ENCODE peak calls at places on chromosomes 2 and 18, in eight cellular contexts. One of them, this sample, is unnamed.

GRCh38 chr2:231674587-231675334 is 33.6 kb upstream of the PTMA start:
- DNase-seq in gastrocnemius medialis: no peak
- DNase-seq in HepG2: peak; percentile 69
- DNase-seq in tibial nerve: peak; percentile 67
- DNase-seq in breast epithelium: no peak
- DNase-seq in endothelial cell of umbilical vein: peak; percentile 52
- DNase-seq in heart left ventricle: peak; percentile 76
- DNase-seq in thyroid gland: peak; percentile 76
- DNase-seq in this sample: peak; percentile 70

GRCh38 chr2:237258146-237258545 is 155.8 kb downstream of the COL6A3 start:
- DNase-seq in gastrocnemius medialis: no peak
- DNase-seq in HepG2: no peak
- DNase-seq in tibial nerve: no peak
- DNase-seq in breast epithelium: no peak
- DNase-seq in endothelial cell of umbilical vein: no peak
- DNase-seq in heart left ventricle: no peak
- DNase-seq in thyroid gland: no peak
- DNase-seq in this sample: no peak

GRCh38 chr2:29518988-29519925 is 402.1 kb downstream of the ALK start:
- DNase-seq in gastrocnemius medialis: no peak
- DNase-seq in HepG2: no peak
- DNase-seq in tibial nerve: no peak
- DNase-seq in breast epithelium: no peak
- DNase-seq in endothelial cell of umbilical vein: no peak
- DNase-seq in heart left ventricle: no peak
- DNase-seq in thyroid gland: peak; percentile 55
- DNase-seq in this sample: no peak

GRCh38 chr2:204625135-204625534 is 79.9 kb downstream of the PARD3B start:
- DNase-seq in gastrocnemius medialis: no peak
- DNase-seq in HepG2: no peak
- DNase-seq in tibial nerve: no peak
- DNase-seq in breast epithelium: no peak
- DNase-seq in endothelial cell of umbilical vein: peak; percentile 22
- DNase-seq in heart left ventricle: no peak
- DNase-seq in thyroid gland: no peak
- DNase-seq in this sample: no peak

GRCh38 chr18:64639536-64639935 is 490.6 kb upstream of the LINC00305 start:
- DNase-seq in gastrocnemius medialis: no peak
- DNase-seq in HepG2: no peak
- DNase-seq in tibial nerve: no peak
- DNase-seq in breast epithelium: no peak
- DNase-seq in endothelial cell of umbilical vein: no peak
- DNase-seq in heart left ventricle: no peak
- DNase-seq in thyroid gland: no peak
- DNase-seq in this sample: no peak

GRCh38 chr2:119541476-119541875 is 2.8 kb upstream of the CFAP221 start:
- DNase-seq in gastrocnemius medialis: no peak
- DNase-seq in HepG2: no peak
- DNase-seq in tibial nerve: no peak
- DNase-seq in breast epithelium: no peak
- DNase-seq in endothelial cell of umbilical vein: no peak
- DNase-seq in heart left ventricle: no peak
- DNase-seq in thyroid gland: no peak
- DNase-seq in this sample: no peak

GRCh38 chr2:12348216-12348615 is 368.5 kb upstream of the TRIB2 start:
- DNase-seq in gastrocnemius medialis: no peak
- DNase-seq in HepG2: no peak
- DNase-seq in tibial nerve: no peak
- DNase-seq in breast epithelium: no peak
- DNase-seq in endothelial cell of umbilical vein: no peak
- DNase-seq in heart left ventricle: no peak
- DNase-seq in thyroid gland: no peak
- DNase-seq in this sample: no peak

GRCh38 chr2:28543316-28544068 is 47.6 kb downstream of the PLB1 start:
- DNase-seq in gastrocnemius medialis: no peak
- DNase-seq in HepG2: no peak
- DNase-seq in tibial nerve: no peak
- DNase-seq in breast epithelium: no peak
- DNase-seq in endothelial cell of umbilical vein: no peak
- DNase-seq in heart left ventricle: no peak
- DNase-seq in thyroid gland: no peak
- DNase-seq in this sample: no peak

GRCh38 chr18:8706545-8706980 is 1.2 kb downstream of the MTCL1 start:
- DNase-seq in gastrocnemius medialis: no peak
- DNase-seq in HepG2: no peak
- DNase-seq in tibial nerve: no peak
- DNase-seq in breast epithelium: no peak
- DNase-seq in endothelial cell of umbilical vein: no peak
- DNase-seq in heart left ventricle: no peak
- DNase-seq in thyroid gland: no peak
- DNase-seq in this sample: no peak

GRCh38 chr18:8704361-8705279 is 736 bp upstream of the MTCL1 start:
- DNase-seq in gastrocnemius medialis: peak; percentile 81
- DNase-seq in HepG2: peak; percentile 60
- DNase-seq in tibial nerve: peak; percentile 74
- DNase-seq in breast epithelium: peak; percentile 76
- DNase-seq in endothelial cell of umbilical vein: peak; percentile 87
- DNase-seq in heart left ventricle: peak; percentile 91
- DNase-seq in thyroid gland: peak; percentile 87
- DNase-seq in this sample: peak; percentile 78

GRCh38 chr18:8705941-8706544 is 687 bp downstream of the MTCL1 start:
- DNase-seq in gastrocnemius medialis: no peak
- DNase-seq in HepG2: no peak
- DNase-seq in tibial nerve: no peak
- DNase-seq in breast epithelium: no peak
- DNase-seq in endothelial cell of umbilical vein: peak; percentile 20
- DNase-seq in heart left ventricle: no peak
- DNase-seq in thyroid gland: peak; percentile 28
- DNase-seq in this sample: peak; percentile 16

GRCh38 chr18:8703781-8704301 is 1.5 kb upstream of the MTCL1 start:
- DNase-seq in gastrocnemius medialis: no peak
- DNase-seq in HepG2: peak; percentile 32
- DNase-seq in tibial nerve: no peak
- DNase-seq in breast epithelium: no peak
- DNase-seq in endothelial cell of umbilical vein: no peak
- DNase-seq in heart left ventricle: no peak
- DNase-seq in thyroid gland: no peak
- DNase-seq in this sample: no peak

DNA sequence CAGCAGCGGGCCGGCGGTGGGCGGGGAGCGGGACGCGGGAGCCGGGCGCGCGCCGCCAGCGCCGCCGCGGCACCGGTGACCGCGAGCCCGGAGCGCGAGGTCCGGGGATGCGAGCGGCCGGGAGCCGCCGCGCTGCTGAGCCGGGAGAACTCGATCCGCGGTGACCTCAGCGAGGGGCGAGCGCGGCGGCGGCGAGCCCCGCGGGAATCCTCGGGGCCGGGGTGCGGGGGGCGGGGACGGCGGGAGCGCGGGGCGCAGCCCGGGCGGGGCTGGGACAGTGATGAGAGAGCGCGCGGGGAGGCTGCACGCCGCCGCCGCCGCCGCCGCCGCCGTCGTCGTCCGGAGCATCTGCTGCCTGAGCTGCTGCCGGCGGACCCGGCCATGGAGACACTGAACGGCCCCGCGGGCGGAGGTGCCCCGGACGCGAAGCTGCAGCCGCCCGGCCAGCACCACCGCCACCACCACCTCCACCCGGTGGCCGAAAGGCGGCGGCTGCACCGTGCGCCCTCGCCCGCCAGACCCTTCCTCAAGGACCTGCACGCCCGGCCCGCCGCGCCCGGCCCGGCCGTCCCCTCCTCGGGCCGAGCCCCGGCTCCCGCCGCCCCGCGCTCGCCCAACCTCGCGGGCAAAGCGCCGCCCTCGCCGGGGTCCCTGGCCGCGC is at the start of gene MTCL1:
- DNase-seq in gastrocnemius medialis: no peak
- DNase-seq in HepG2: no peak
- DNase-seq in tibial nerve: no peak
- DNase-seq in breast epithelium: no peak
- DNase-seq in endothelial cell of umbilical vein: peak; percentile 51
- DNase-seq in heart left ventricle: peak; percentile 27
- DNase-seq in thyroid gland: peak; percentile 36
- DNase-seq in this sample: peak; percentile 31
- TF ChIP-seq POLR2A in gastrocnemius medialis: no peak
- TF ChIP-seq POLR2A in HepG2: no peak
- TF ChIP-seq POLR2A in tibial nerve: no peak
- TF ChIP-seq POLR2A in breast epithelium: no peak
- TF ChIP-seq POLR2A in endothelial cell of umbilical vein: no peak
- TF ChIP-seq POLR2A in heart left ventricle: no peak
- TF ChIP-seq POLR2A in thyroid gland: no peak
- TF ChIP-seq POLR2A in this sample: no peak

DNA sequence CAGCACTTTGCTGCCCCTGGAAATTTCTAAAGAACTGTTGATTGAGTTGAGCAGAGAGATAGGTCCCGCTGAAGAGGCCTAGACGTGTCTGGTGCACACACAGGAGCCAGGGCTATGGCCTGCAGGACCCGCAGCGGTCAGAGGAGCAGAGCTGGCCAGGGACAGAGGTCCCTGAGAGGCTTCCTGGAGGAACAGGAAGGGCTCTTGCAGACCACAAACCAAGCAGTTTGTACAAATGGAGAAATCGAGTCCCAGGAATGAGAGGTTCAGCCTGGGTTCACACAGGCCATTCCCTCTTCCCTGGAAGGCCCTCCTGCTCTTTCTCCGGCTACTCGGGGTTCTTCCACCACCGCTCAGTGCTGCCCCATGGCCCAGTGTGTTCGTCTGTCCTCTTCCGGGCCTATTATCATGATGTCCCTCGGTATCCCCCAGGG is 1.2 kb upstream of the BIN1 start:
- DNase-seq in gastrocnemius medialis: no peak
- DNase-seq in HepG2: no peak
- DNase-seq in tibial nerve: no peak
- DNase-seq in breast epithelium: no peak
- DNase-seq in endothelial cell of umbilical vein: no peak
- DNase-seq in heart left ventricle: no peak
- DNase-seq in thyroid gland: no peak
- DNase-seq in this sample: no peak
- H3K27ac ChIP-seq in gastrocnemius medialis: peak overlapping the region; percentile 100
- H3K27ac ChIP-seq in HepG2: no peak overlapping the region
- H3K27ac ChIP-seq in tibial nerve: peak overlapping the region; percentile 91
- H3K27ac ChIP-seq in breast epithelium: peak overlapping the region; percentile 87
- H3K27ac ChIP-seq in endothelial cell of umbilical vein: no peak overlapping the region
- H3K27ac ChIP-seq in heart left ventricle: no peak overlapping the region
- H3K27ac ChIP-seq in thyroid gland: no peak overlapping the region
- H3K27ac ChIP-seq in this sample: peak overlapping the region; percentile 89

DNA sequence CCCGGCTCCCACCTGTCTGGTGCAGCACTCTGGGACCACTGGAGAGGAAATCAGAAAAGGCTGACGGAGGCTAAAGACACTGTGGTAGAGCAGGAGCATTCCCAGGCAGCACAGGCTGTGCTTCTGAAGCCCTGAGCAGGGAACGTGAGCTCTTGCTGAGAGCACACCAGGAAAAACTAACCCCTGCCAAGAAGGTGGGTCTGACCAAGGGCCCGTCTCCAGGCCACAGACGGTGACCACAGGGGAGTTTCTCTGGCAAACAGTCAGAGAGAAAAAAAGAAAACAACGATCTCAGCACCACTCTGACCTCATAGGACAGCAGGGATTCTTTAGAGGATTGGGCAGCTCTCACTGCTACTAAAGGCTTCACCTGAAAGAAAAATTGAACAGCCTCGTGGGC is 201.4 kb downstream of the AFF3 start:
- DNase-seq in gastrocnemius medialis: no peak
- DNase-seq in HepG2: no peak
- DNase-seq in tibial nerve: peak; percentile 41
- DNase-seq in breast epithelium: peak; percentile 36
- DNase-seq in endothelial cell of umbilical vein: no peak
- DNase-seq in heart left ventricle: peak; percentile 15
- DNase-seq in thyroid gland: peak; percentile 64
- DNase-seq in this sample: no peak
- TF ChIP-seq POLR2A in gastrocnemius medialis: no peak
- TF ChIP-seq POLR2A in HepG2: no peak
- TF ChIP-seq POLR2A in tibial nerve: no peak
- TF ChIP-seq POLR2A in breast epithelium: no peak
- TF ChIP-seq POLR2A in endothelial cell of umbilical vein: no peak
- TF ChIP-seq POLR2A in heart left ventricle: no peak
- TF ChIP-seq POLR2A in thyroid gland: no peak
- TF ChIP-seq POLR2A in this sample: no peak

GRCh38 chr18:74198453-74198852 is 50.1 kb downstream of the TIMM21 start:
- DNase-seq in gastrocnemius medialis: no peak
- DNase-seq in HepG2: no peak
- DNase-seq in tibial nerve: no peak
- DNase-seq in breast epithelium: no peak
- DNase-seq in endothelial cell of umbilical vein: no peak
- DNase-seq in heart left ventricle: no peak
- DNase-seq in thyroid gland: no peak
- DNase-seq in this sample: no peak

GRCh38 chr18:74200780-74201179 is 52.5 kb downstream of the TIMM21 start:
- DNase-seq in gastrocnemius medialis: no peak
- DNase-seq in HepG2: no peak
- DNase-seq in tibial nerve: no peak
- DNase-seq in breast epithelium: no peak
- DNase-seq in endothelial cell of umbilical vein: no peak
- DNase-seq in heart left ventricle: no peak
- DNase-seq in thyroid gland: no peak
- DNase-seq in this sample: no peak

GRCh38 chr18:74194691-74195090 is 46.4 kb downstream of the TIMM21 start:
- DNase-seq in gastrocnemius medialis: no peak
- DNase-seq in HepG2: no peak
- DNase-seq in tibial nerve: no peak
- DNase-seq in breast epithelium: no peak
- DNase-seq in endothelial cell of umbilical vein: no peak
- DNase-seq in heart left ventricle: no peak
- DNase-seq in thyroid gland: no peak
- DNase-seq in this sample: no peak

GRCh38 chr18:74197705-74198341 is 49.5 kb downstream of the TIMM21 start:
- DNase-seq in gastrocnemius medialis: no peak
- DNase-seq in HepG2: no peak
- DNase-seq in tibial nerve: no peak
- DNase-seq in breast epithelium: peak; percentile 22
- DNase-seq in endothelial cell of umbilical vein: no peak
- DNase-seq in heart left ventricle: no peak
- DNase-seq in thyroid gland: no peak
- DNase-seq in this sample: no peak

DNA sequence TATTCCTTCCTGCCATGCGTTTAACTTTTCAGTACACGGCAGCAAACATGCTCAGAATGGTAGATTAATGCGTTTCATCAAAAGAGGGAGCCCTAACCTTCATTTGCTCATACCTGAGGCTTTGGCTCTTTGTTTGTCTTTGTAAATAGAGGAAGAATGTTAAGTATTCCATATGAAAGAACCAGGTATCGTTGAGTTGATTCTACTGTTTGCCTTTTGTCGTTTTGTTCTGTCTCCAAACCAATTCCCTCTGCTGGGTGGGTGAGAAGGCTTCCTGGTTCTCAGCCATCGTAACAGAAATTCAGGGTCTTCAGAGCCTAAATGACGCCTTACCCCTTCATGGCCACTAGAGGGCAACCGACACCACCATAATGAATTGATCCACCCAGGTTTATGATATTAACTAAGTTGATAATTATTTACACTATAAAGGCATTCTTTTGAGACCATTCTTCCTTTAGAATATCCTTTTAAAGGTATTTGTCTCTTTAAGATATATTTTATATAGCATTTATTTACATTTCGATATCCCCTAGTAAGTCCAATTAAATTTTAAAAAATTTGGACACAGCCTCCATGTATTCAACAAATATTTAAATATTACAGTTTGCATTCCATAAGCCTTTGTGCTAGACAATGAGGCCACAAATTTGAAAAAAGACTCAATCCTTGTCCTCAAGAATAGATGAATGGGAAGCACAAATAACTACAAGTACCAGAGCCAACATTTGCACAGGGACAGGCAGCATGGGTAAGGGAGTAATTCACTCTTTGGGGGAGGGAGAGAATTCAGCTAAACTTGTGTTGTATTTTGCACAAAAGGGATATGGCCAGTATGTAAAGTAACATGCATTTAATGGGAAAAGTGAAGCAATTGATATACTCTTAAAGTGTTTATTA is 48.1 kb downstream of the TIMM21 start:
- DNase-seq in gastrocnemius medialis: no peak
- DNase-seq in HepG2: peak; percentile 76
- DNase-seq in tibial nerve: peak; percentile 43
- DNase-seq in breast epithelium: peak; percentile 33
- DNase-seq in endothelial cell of umbilical vein: peak; percentile 78
- DNase-seq in heart left ventricle: peak; percentile 20
- DNase-seq in thyroid gland: peak; percentile 35
- DNase-seq in this sample: peak; percentile 48
- H3K27ac ChIP-seq in gastrocnemius medialis: no peak overlapping the region
- H3K27ac ChIP-seq in HepG2: no peak overlapping the region
- H3K27ac ChIP-seq in tibial nerve: peak overlapping the region; percentile 45
- H3K27ac ChIP-seq in breast epithelium: peak overlapping the region; percentile 39
- H3K27ac ChIP-seq in endothelial cell of umbilical vein: no peak overlapping the region
- H3K27ac ChIP-seq in heart left ventricle: no peak overlapping the region
- H3K27ac ChIP-seq in thyroid gland: no peak overlapping the region
- H3K27ac ChIP-seq in this sample: no peak overlapping the region

This sample was measured in adrenal gland.